ENCODE peak calls at places on chromosomes 3 and 15, in eight cellular contexts. W is stomach, V is heart left ventricle, Q is body of pancreas, X is esophagus squamous epithelium, M is right lobe of liver, O is esophagus muscularis mucosa, B is lower leg skin. S is an unnamed sample.

GRCh38 chr3:127541320-127541719 is 49.2 kb downstream of the TPRA1 start:
- DNase-seq in W (peak; percentile 58), V (no peak), Q (no peak), X (no peak), M (no peak), O (no peak), B (no peak), S (no peak)

GRCh38 chr15:69657626-69658025 is 205.0 kb downstream of the RPLP1 start:
- DNase-seq in W (no peak), V (no peak), Q (no peak), X (no peak), M (no peak), O (no peak), B (peak; percentile 17), S (no peak)

GRCh38 chr3:41182504-41183059 is 16.7 kb upstream of the CTNNB1 start:
- DNase-seq in W (no peak), V (no peak), Q (no peak), X (no peak), M (no peak), O (no peak), B (peak; percentile 74), S (no peak)

GRCh38 chr3:31508452-31509146 is 24.1 kb upstream of the STT3B start:
- DNase-seq in W (no peak), V (no peak), Q (no peak), X (no peak), M (no peak), O (no peak), B (no peak), S (no peak)

GRCh38 chr3:46857485-46858341 is 5.5 kb downstream of the MYL3 start:
- DNase-seq in W (no peak), V (peak; percentile 20), Q (peak; percentile 3), X (no peak), M (peak; percentile 33), O (no peak), B (peak; percentile 75), S (peak; percentile 9)

GRCh38 chr3:102791641-102792589 is 357.1 kb downstream of the ZPLD1 start:
- DNase-seq in W (no peak), V (no peak), Q (no peak), X (no peak), M (no peak), O (no peak), B (no peak), S (no peak)

GRCh38 chr15:73628102-73628501 is 5.1 kb downstream of the NPTN start:
- DNase-seq in W (no peak), V (no peak), Q (no peak), X (no peak), M (no peak), O (no peak), B (no peak), S (no peak)

GRCh38 chr3:172607305-172608121 is 84.3 kb upstream of the TNFSF10 start:
- DNase-seq in W (no peak), V (no peak), Q (no peak), X (no peak), M (no peak), O (peak; percentile 60), B (no peak), S (no peak)

GRCh38 chr3:190615607-190616006 is 101.7 kb downstream of the IL1RAP start:
- DNase-seq in W (no peak), V (no peak), Q (no peak), X (no peak), M (no peak), O (no peak), B (no peak), S (no peak)

GRCh38 chr3:21783834-21784233 is 32.8 kb upstream of the ZNF385D start:
- DNase-seq in W (no peak), V (no peak), Q (no peak), X (no peak), M (no peak), O (no peak), B (no peak), S (no peak)

GRCh38 chr15:48493763-48494225 is 151.7 kb downstream of the FBN1 start:
- DNase-seq in W (no peak), V (no peak), Q (no peak), X (no peak), M (no peak), O (no peak), B (no peak), S (no peak)

GRCh38 chr3:98979296-98979695 is 77.8 kb upstream of the DCBLD2 start:
- DNase-seq in W (no peak), V (no peak), Q (no peak), X (no peak), M (no peak), O (no peak), B (no peak), S (no peak)

GRCh38 chr3:124818398-124819150 is 68.6 kb downstream of the ITGB5 start:
- DNase-seq in W (no peak), V (no peak), Q (no peak), X (no peak), M (no peak), O (no peak), B (no peak), S (no peak)

GRCh38 chr3:73432021-73432722 is 192.6 kb downstream of the PDZRN3 start:
- DNase-seq in W (no peak), V (no peak), Q (peak; percentile 38), X (no peak), M (no peak), O (no peak), B (no peak), S (peak; percentile 59)

GRCh38 chr3:58422756-58423324 is 10.8 kb downstream of the PDHB start:
- DNase-seq in W (no peak), V (no peak), Q (no peak), X (no peak), M (no peak), O (no peak), B (no peak), S (peak; percentile 35)
- TF ChIP-seq CTCF in W (no peak), V (no peak), Q (no peak), X (peak; percentile 23), M (peak; percentile 36), O (peak; percentile 24), B (no peak), S (no peak)

GRCh38 chr3:49910409-49911123 is 6.9 kb upstream of the MST1R start:
- DNase-seq in W (no peak), V (no peak), Q (no peak), X (no peak), M (no peak), O (no peak), B (no peak), S (no peak)
- H3K4me3 ChIP-seq in W (no peak overlapping the region), V (no peak overlapping the region), Q (no peak overlapping the region), X (no peak overlapping the region), M (no peak overlapping the region), O (no peak overlapping the region), B (no peak overlapping the region), S (no peak overlapping the region)

GRCh38 chr15:32717290-32718081 is at the start of gene GREM1:
- DNase-seq in W (no peak), V (no peak), Q (peak; percentile 23), X (no peak), M (no peak), O (no peak), B (no peak), S (peak; percentile 16)
- TF ChIP-seq POLR2A in W (no peak), V (no peak), Q (no peak), X (peak; percentile 61), M (no peak), O (no peak), B (no peak), S (no peak)

GRCh38 chr3:151372063-151372820 is 12.3 kb downstream of the P2RY12 start:
- DNase-seq in W (no peak), V (no peak), Q (no peak), X (no peak), M (no peak), O (no peak), B (no peak), S (no peak)

GRCh38 chr3:151362798-151363197 is 21.8 kb downstream of the P2RY12 start:
- DNase-seq in W (no peak), V (no peak), Q (no peak), X (no peak), M (no peak), O (no peak), B (no peak), S (no peak)

GRCh38 chr3:151366993-151367392 is 17.6 kb downstream of the P2RY12 start:
- DNase-seq in W (no peak), V (no peak), Q (no peak), X (no peak), M (no peak), O (no peak), B (no peak), S (no peak)

GRCh38 chr3:151371531-151371930 is 13.0 kb downstream of the P2RY12 start:
- DNase-seq in W (no peak), V (no peak), Q (no peak), X (no peak), M (no peak), O (no peak), B (no peak), S (no peak)

DNA sequence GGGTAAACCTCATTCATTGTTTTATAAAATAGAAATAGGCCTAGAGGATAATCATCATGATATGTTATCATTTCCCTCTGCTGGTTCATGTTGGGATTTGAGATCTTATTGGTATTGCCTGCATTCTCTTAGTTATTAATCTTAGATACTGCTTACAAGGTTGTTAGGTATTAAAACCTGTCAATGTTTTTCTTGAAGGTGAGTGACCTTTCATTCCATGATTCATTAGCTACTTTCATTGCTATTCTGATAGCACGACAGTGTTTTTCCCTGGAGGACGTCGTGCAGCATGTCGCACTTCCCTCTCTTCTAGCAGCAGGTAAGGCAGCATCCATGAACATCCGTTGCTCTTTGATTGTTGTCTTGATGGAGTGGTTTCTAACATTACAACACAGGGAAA is 17.1 kb downstream of the P2RY12 start:
- DNase-seq in W (no peak), V (no peak), Q (no peak), X (no peak), M (no peak), O (no peak), B (no peak), S (no peak)
- TF ChIP-seq CTCF in W (no peak), V (no peak), Q (no peak), X (no peak), M (no peak), O (no peak), B (no peak), S (no peak)

GRCh38 chr15:55873024-55873745 is 120.2 kb downstream of the NEDD4 start:
- DNase-seq in W (no peak), V (no peak), Q (no peak), X (no peak), M (no peak), O (no peak), B (no peak), S (no peak)
- H3K4me3 ChIP-seq in W (no peak overlapping the region), V (no peak overlapping the region), Q (no peak overlapping the region), X (no peak overlapping the region), M (no peak overlapping the region), O (no peak overlapping the region), B (no peak overlapping the region), S (no peak overlapping the region)

DNA sequence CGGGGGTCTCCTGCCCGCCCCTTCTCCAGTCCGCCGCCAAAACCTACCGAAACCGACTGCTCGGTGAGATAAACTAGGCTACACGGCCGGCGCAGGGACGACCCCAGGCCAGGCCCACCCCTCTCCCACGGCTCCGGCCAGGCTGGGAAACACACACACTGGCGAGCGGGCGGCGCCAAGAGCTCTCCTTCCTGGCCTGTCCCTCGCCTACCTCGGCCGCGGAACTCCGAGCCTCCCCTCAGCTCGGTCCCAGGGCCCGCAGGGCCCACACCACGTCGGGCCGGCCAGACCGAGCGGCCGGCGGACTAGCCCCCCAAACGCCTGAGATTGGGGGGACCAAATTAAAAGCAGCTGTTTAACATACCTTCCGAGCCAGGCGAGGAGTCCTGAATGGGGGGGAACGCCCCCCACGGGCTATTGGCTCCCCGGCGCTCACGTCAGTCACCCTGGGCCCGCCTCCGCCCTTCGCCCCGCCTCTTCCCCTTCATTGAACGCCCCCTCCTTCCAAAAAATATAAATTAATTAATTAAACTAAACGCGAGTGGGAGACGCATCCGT is 4.0 kb upstream of the SIN3A start:
- DNase-seq in W (peak; percentile 91), V (peak; percentile 91), Q (peak; percentile 92), X (peak; percentile 39), M (peak; percentile 93), O (peak; percentile 98), B (peak; percentile 97), S (peak; percentile 95)
- TF ChIP-seq POLR2A in W (peak; percentile 29), V (peak; percentile 69), Q (peak; percentile 86), X (peak; percentile 84), M (no peak), O (peak; percentile 30), B (no peak), S (no peak)